ENCODE peak calls at places on chromosomes 1 and 21, in four cellular contexts. H is H1, A is HepG2, M is GM12878. P is an unnamed sample.

GRCh38 chr1:56355918-56356317 is 223.4 kb downstream of the PLPP3 start:
- DNase-seq in H (no peak), A (no peak), M (no peak), P (no peak)

GRCh38 chr1:178192686-178193085 is 98.8 kb downstream of the RASAL2 start:
- DNase-seq in H (no peak), A (no peak), M (no peak), P (no peak)

GRCh38 chr1:22582670-22583635 is 19.7 kb downstream of the EPHA8 start:
- DNase-seq in H (no peak), A (no peak), M (no peak), P (no peak)

GRCh38 chr1:234676103-234676594 is 66.2 kb upstream of the IRF2BP2 start:
- DNase-seq in H (peak), A (peak), M (no peak), P (peak)

GRCh38 chr1:8597455-8597854 is 220.0 kb downstream of the RERE start:
- DNase-seq in H (no peak), A (no peak), M (no peak), P (no peak)

GRCh38 chr1:150544204-150544603 is 5.0 kb upstream of the ADAMTSL4 start:
- DNase-seq in H (no peak), A (no peak), M (no peak), P (no peak)

GRCh38 chr1:37137018-37137417 is 102.7 kb upstream of the GRIK3 start:
- DNase-seq in H (no peak), A (no peak), M (no peak), P (no peak)

GRCh38 chr21:32705139-32705538 is 22.7 kb downstream of the SYNJ1 start:
- DNase-seq in H (no peak), A (no peak), M (no peak), P (no peak)

GRCh38 chr1:212432706-212433576 is at the start of gene NENF:
- DNase-seq in H (peak), A (peak), M (no peak), P (peak)

GRCh38 chr1:161217831-161218230 is 2.7 kb downstream of the FCER1G start:
- DNase-seq in H (no peak), A (no peak), M (no peak), P (no peak)

GRCh38 chr1:247517795-247518612 is 18.2 kb downstream of the OR2C3 start:
- DNase-seq in H (no peak), A (no peak), M (no peak), P (no peak)

GRCh38 chr1:118147542-118147941 is 37.5 kb downstream of the SPAG17 start:
- DNase-seq in H (no peak), A (no peak), M (no peak), P (no peak)

GRCh38 chr1:15141933-15142647 is 11.5 kb upstream of the TMEM51 start:
- DNase-seq in H (no peak), A (no peak), M (no peak), P (no peak)

GRCh38 chr1:58584082-58584895 is 7.2 kb upstream of the TACSTD2 start:
- DNase-seq in H (no peak), A (peak), M (no peak), P (no peak)

GRCh38 chr1:201603613-201604232 is 64.8 kb downstream of the NAV1 start:
- DNase-seq in H (no peak), A (no peak), M (no peak), P (no peak)

GRCh38 chr1:226657788-226658537 is 81.1 kb downstream of the ITPKB start:
- DNase-seq in H (no peak), A (no peak), M (no peak), P (no peak)

GRCh38 chr1:154222918-154223317 is 2.2 kb downstream of the UBAP2L start:
- DNase-seq in H (no peak), A (no peak), M (no peak), P (no peak)

GRCh38 chr1:221162352-221162751 is 283.1 kb downstream of the HLX start:
- DNase-seq in H (no peak), A (no peak), M (no peak), P (peak)

DNA sequence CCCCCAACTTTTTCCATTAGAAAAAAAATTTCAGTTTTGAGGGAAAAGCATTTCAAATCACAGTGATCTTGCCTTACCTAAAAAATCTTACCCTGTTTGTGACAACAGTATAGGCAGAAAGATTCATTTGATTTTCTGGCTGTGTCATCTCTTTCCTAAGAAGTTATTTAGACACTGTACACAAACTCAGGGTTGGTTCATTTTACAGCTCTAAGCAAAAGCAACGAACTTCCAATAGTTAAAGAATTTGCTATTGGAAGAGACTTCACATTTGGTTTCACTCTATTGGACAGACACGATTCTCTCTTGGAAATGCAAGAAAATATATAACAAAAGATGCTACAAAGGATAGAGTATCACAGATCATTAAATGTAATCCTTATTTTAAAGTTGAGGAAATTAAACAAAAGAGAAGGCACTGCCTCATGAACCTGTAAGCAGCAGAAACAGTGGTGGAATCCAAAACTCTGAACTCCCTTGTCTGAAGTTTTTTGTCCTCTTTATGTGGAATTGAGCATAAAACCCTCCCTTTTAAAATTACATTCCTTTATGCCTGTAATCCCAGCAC is 20.8 kb downstream of the EYA3 start:
- DNase-seq in H (no peak), A (no peak), M (no peak), P (no peak)
- TF ChIP-seq SP1 in H (no peak), A (no peak), M (no peak), P (no peak)

GRCh38 chr1:204162498-204163074 is 3.6 kb downstream of the REN start:
- DNase-seq in H (peak), A (peak), M (no peak), P (peak)
- TF ChIP-seq SUZ12 in H (no peak), A (no peak), M (no peak), P (no peak)

GRCh38 chr21:42777064-42777756 is 102.1 kb downstream of the WDR4 start:
- DNase-seq in H (no peak), A (no peak), M (peak), P (no peak)
- TF ChIP-seq SP1 in H (no peak), A (no peak), M (no peak), P (no peak)

DNA sequence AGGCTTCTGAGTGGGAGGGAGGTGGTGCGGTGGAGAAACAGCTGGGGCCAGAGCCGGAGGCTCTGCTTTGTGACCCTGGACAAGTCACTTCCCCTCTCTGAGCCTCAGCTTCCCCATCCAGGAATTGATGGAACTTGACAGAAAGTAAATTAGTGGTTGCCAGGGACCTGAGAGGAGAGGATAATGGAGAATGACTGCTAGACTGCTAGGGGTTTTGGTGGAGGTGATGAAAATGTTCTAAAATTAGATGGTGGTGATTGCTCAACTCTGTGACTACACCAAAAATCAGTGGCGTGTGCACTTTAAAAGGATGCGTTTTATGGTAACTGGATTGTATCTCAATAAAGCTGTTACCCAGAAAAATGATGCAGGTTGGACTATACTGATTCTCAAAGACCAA is 100.9 kb downstream of the ARHGEF10L start:
- DNase-seq in H (no peak), A (no peak), M (no peak), P (no peak)
- TF ChIP-seq SUZ12 in H (no peak), A (no peak), M (no peak), P (no peak)

DNA sequence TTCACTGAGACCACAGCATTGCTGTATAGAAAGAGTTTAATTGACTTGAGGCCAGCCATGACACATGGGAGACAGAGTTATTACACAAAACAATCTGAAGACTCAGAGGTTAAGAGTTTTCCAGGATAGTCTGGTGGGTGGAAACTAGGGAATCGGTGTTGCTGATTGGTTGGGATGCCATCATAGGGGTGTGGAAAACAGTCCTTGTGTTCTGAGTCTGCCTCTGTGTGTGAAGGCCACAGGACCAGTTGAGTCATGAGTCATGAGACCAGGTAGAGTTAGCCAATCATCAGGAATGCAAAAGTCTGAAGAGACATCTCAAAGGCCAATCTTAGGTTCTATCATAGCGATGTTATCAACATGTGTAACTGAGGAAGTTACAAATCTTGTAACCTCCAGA is 49.8 kb upstream of the NEK7 start:
- DNase-seq in H (no peak), A (no peak), M (no peak), P (no peak)
- TF ChIP-seq SP1 in H (no peak), A (no peak), M (no peak), P (no peak)

GRCh38 chr1:17125756-17126237 is 6.5 kb upstream of the PADI2 start:
- DNase-seq in H (peak), A (peak), M (no peak), P (peak)
- TF ChIP-seq SUZ12 in H (no peak), A (peak), M (no peak), P (no peak)

GRCh38 chr1:1976031-1976430 is 27.6 kb downstream of the CFAP74 start:
- DNase-seq in H (no peak), A (no peak), M (no peak), P (no peak)
- TF ChIP-seq SP1 in H (no peak), A (no peak), M (no peak), P (no peak)

DNA sequence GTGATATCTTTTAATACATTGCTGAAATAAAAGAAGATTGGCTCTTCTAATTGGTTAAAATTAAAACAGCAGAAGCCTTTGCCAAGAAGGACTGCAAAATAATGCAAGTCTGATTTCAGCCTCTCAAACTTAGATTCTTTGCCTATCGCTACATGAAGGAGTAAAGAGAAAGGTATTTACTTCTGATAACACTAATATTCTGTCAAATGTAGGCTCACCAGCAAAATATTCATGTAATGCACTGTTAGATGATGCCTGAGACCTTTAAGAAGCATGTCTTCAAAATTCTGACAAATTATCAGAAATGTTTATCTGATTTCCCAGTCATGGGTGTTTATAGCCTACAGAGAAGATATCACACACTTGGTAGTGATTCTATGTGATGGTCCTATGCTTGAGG is 232.3 kb downstream of the LMO4 start:
- DNase-seq in H (no peak), A (no peak), M (no peak), P (no peak)
- TF ChIP-seq SUZ12 in H (no peak), A (no peak), M (no peak), P (no peak)

GRCh38 chr1:46526689-46527291 is 24.7 kb downstream of the KNCN start:
- DNase-seq in H (peak), A (peak), M (no peak), P (no peak)
- TF ChIP-seq SP1 in H (no peak), A (no peak), M (no peak), P (no peak)

P was measured in HEK293T.